ENCODE peak calls at places on chromosomes 3 and 15, in ten cellular contexts. R, M, I, S, L, U, F, J, Q and C are unnamed samples.

GRCh38 chr3:128073185-128073725 is 21.0 kb downstream of the SEC61A1 start:
- DNase-seq in M (no peak), Q (no peak), J (no peak), R (no peak), S (no peak), I (no peak), F (no peak), U (no peak), L (no peak), C (no peak)

GRCh38 chr3:58874795-58875194 is 175.0 kb downstream of the CFAP20DC start:
- DNase-seq in U (peak; percentile 7), S (no peak), M (peak; percentile 50), J (peak; percentile 62), L (no peak), F (no peak), Q (no peak), R (no peak), I (peak; percentile 41), C (no peak)

GRCh38 chr3:174162550-174162949 is 696.6 kb upstream of the NAALADL2 start:
- DNase-seq in I (no peak), R (no peak), L (no peak), J (peak; percentile 10), F (no peak), U (no peak), S (no peak), M (no peak), Q (no peak), C (no peak)

GRCh38 chr3:183306798-183307671 is 54.0 kb downstream of the B3GNT5 start:
- DNase-seq in S (peak; percentile 91), R (peak; percentile 81), I (peak; percentile 42), J (peak; percentile 82), F (no peak), Q (peak; percentile 91), L (peak; percentile 67), M (peak; percentile 85), U (no peak), C (peak; percentile 62)

GRCh38 chr15:90838544-90838943 is 29.8 kb upstream of the FURIN start:
- DNase-seq in R (no peak), I (no peak), L (no peak), J (no peak), U (no peak), Q (no peak), M (no peak), S (no peak), F (no peak), C (no peak)

GRCh38 chr3:73999501-73999900 is 374.8 kb upstream of the PDZRN3 start:
- DNase-seq in M (no peak), R (no peak), I (no peak), Q (no peak), U (no peak), J (peak; percentile 2), F (no peak), S (no peak), L (no peak), C (no peak)

GRCh38 chr3:100710355-100711198 is 1.3 kb downstream of the TFG start:
- DNase-seq in Q (no peak), U (no peak), F (no peak), M (peak; percentile 70), I (peak; percentile 35), S (no peak), L (peak; percentile 37), R (peak; percentile 20), J (peak; percentile 68), C (no peak)

GRCh38 chr3:55327131-55327920 is 159.8 kb downstream of the WNT5A start:
- DNase-seq in M (peak; percentile 61), R (no peak), S (no peak), U (no peak), J (peak; percentile 87), Q (no peak), I (no peak), F (no peak), L (no peak), C (no peak)

GRCh38 chr3:103195201-103195600 is 760.4 kb downstream of the ZPLD1 start:
- DNase-seq in M (peak; percentile 59), Q (no peak), L (no peak), R (no peak), I (no peak), J (peak; percentile 31), F (no peak), U (no peak), S (no peak), C (no peak)

GRCh38 chr15:75063338-75063737 is 39.9 kb downstream of the PPCDC start:
- DNase-seq in J (peak; percentile 79), F (no peak), R (no peak), U (no peak), M (peak; percentile 81), S (no peak), I (no peak), L (no peak), Q (no peak), C (no peak)

GRCh38 chr15:71945012-71945411 is 134.7 kb downstream of the NR2E3 start:
- DNase-seq in R (no peak), U (no peak), F (no peak), J (peak; percentile 13), M (no peak), Q (no peak), L (no peak), S (no peak), I (no peak), C (no peak)

GRCh38 chr15:80778964-80779657 is at the start of gene CEMIP:
- DNase-seq in L (peak; percentile 70), F (no peak), R (peak; percentile 48), J (peak; percentile 69), U (no peak), M (peak; percentile 78), S (peak; percentile 91), I (peak; percentile 66), Q (peak; percentile 80), C (peak; percentile 70)

GRCh38 chr15:66704019-66704782 is 2.2 kb downstream of the SMAD6 start:
- DNase-seq in L (no peak), F (no peak), J (no peak), I (no peak), M (no peak), U (no peak), Q (no peak), S (no peak), R (no peak), C (no peak)

GRCh38 chr3:42668793-42669217 is 15.3 kb downstream of the ZBTB47 start:
- DNase-seq in M (no peak), L (peak; percentile 14), R (no peak), S (no peak), F (no peak), I (no peak), U (no peak), J (peak; percentile 21), Q (no peak), C (no peak)

GRCh38 chr3:50050361-50050760 is 38.4 kb upstream of the RBM5 start:
- DNase-seq in R (no peak), I (no peak), S (no peak), F (no peak), M (peak; percentile 92), Q (no peak), J (peak; percentile 87), U (no peak), L (no peak), C (no peak)

GRCh38 chr15:52042051-52042851 is 23.2 kb downstream of the MAPK6 start:
- DNase-seq in S (no peak), U (no peak), R (no peak), J (peak; percentile 11), F (no peak), M (no peak), I (no peak), L (no peak), Q (no peak), C (no peak)

DNA sequence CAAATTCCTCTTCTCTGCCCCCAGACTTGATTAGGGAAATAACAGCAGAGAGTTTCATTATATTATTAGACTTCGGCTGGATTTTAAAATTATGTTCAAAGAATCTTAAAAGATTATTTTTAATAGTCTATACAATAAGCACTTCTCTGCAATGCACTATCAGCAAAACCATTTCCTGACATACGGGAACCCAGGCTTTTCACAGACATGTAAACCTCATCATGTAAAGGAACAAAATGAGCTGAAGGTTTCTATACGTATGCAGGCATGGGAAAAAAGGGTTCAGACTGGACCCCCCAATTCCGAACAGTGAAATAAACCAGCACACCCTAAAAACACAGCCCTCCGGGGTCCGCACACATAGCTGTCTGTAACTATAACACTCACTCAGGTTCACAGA is 77.5 kb upstream of the LMOD3 start:
- DNase-seq in S (no peak), M (no peak), R (no peak), J (no peak), L (no peak), I (no peak), F (no peak), U (no peak), Q (no peak), C (no peak)
- H3K4me3 ChIP-seq in S (peak overlapping the region; percentile 28), M (no peak overlapping the region), R (peak overlapping the region; percentile 4), J (no peak overlapping the region), L (peak overlapping the region; percentile 55), I (peak overlapping the region; percentile 57), F (peak overlapping the region; percentile 33), U (peak overlapping the region; percentile 38), Q (peak overlapping the region; percentile 50), C (peak overlapping the region; percentile 42)

GRCh38 chr3:31230425-31230824 is 302.3 kb upstream of the STT3B start:
- DNase-seq in R (no peak), L (no peak), S (no peak), Q (no peak), M (no peak), F (no peak), U (no peak), J (no peak), I (no peak), C (no peak)
- H3K4me3 ChIP-seq in R (no peak overlapping the region), L (no peak overlapping the region), S (no peak overlapping the region), Q (no peak overlapping the region), M (no peak overlapping the region), F (no peak overlapping the region), U (no peak overlapping the region), J (no peak overlapping the region), I (no peak overlapping the region), C (no peak overlapping the region)

DNA sequence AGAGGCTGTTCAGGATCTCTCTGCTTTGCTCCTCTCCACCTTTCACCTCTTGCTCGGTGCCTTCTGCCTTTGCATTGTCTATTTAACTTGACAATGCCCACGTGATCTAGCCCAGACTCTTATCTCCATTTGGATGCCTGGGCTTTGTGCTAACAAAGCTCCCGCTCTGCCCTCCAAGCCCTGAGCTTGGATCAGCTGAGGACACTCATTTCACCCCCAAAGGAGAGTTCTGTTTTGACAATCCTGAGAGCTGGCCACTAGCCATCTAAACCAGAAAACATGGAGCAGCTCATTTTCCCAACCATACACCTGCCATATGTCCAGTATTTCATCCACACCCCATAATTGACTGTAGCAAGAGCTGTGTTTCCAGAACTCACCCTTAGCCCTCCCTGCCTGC is 12.8 kb downstream of the GPR176 start:
- DNase-seq in L (no peak), Q (no peak), M (no peak), I (no peak), J (no peak), R (no peak), U (no peak), S (no peak), F (no peak), C (no peak)
- H3K4me3 ChIP-seq in L (no peak overlapping the region), Q (no peak overlapping the region), M (no peak overlapping the region), I (no peak overlapping the region), J (no peak overlapping the region), R (no peak overlapping the region), U (no peak overlapping the region), S (no peak overlapping the region), F (no peak overlapping the region), C (no peak overlapping the region)

DNA sequence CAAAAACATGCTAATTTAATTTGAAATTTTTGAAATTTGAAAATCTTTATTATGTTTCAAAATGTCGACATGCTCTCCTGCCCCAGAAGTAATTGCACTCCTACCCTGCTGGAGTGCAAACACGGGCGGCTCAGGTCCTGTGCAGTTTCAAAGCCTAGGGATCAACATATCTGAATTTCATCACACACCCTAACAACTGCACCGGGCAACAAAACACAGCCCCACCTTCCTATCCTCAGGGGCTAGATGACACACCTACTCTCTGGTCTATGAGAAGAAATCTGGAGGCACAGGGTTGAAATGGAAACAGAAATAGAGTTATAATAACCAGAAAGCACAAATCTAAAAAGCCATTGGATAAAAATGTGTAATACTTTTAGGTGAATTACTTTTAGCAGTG is 61.4 kb downstream of the BFSP2 start:
- DNase-seq in J (no peak), U (no peak), S (no peak), F (no peak), L (no peak), Q (no peak), I (no peak), R (no peak), M (no peak), C (no peak)
- H3K4me3 ChIP-seq in J (no peak overlapping the region), U (no peak overlapping the region), S (no peak overlapping the region), F (no peak overlapping the region), L (no peak overlapping the region), Q (no peak overlapping the region), I (no peak overlapping the region), R (no peak overlapping the region), M (no peak overlapping the region), C (no peak overlapping the region)